ENCODE peak calls at places on chromosomes 13 and 19, in eight cellular contexts. O, B, S, V, Q, M, Z and J are unnamed samples. For H3K27me3, the result is how much of the 10 kb centered on the place peaks cover.

GRCh38 chr13:78601124-78601885 is 2.0 kb downstream of the POU4F1 start:
- DNase-seq in V (no peak), B (peak), Q (no peak), M (no peak), O (peak), S (peak), Z (no peak), J (peak)

GRCh38 chr13:49549289-49549688 is 36.1 kb downstream of the RCBTB1 start:
- DNase-seq in Q (no peak), M (no peak), O (no peak), B (no peak), V (no peak), S (peak), Z (no peak), J (no peak)

GRCh38 chr19:49409441-49410029 is 13.7 kb downstream of the PTH2 start:
- DNase-seq in S (no peak), Q (no peak), B (no peak), Z (no peak), V (no peak), M (no peak), O (no peak), J (no peak)

GRCh38 chr19:6686628-6686975 is 16.6 kb upstream of the TNFSF14 start:
- DNase-seq in Z (no peak), O (no peak), M (no peak), S (no peak), B (no peak), Q (no peak), V (no peak), J (no peak)

GRCh38 chr19:35596366-35596999 is 10.5 kb downstream of the PMIS2 start:
- DNase-seq in S (no peak), B (no peak), O (no peak), V (no peak), M (no peak), Z (no peak), Q (no peak), J (no peak)

GRCh38 chr19:55622242-55622969 is 2.0 kb downstream of the ZNF784 start:
- DNase-seq in M (peak), Q (peak), Z (no peak), O (peak), B (no peak), V (no peak), S (no peak), J (peak)

GRCh38 chr13:45051315-45051714 is 62.0 kb downstream of the GPALPP1 start:
- DNase-seq in M (no peak), S (no peak), V (no peak), B (no peak), O (no peak), Z (no peak), Q (no peak), J (no peak)

GRCh38 chr13:77416666-77417212 is 89.8 kb upstream of the MYCBP2 start:
- DNase-seq in M (no peak), O (no peak), S (no peak), B (no peak), V (no peak), Q (no peak), Z (no peak), J (no peak)

GRCh38 chr19:23991170-23991569 is 76.5 kb downstream of the ZNF726 start:
- DNase-seq in V (no peak), Q (no peak), M (no peak), B (peak), O (peak), S (no peak), Z (no peak), J (no peak)

GRCh38 chr19:55385749-55386514 is at the start of gene RPL28:
- DNase-seq in O (peak), Z (peak), Q (peak), S (peak), M (peak), V (peak), B (peak), J (peak)

GRCh38 chr19:52214241-52214640 is 24.4 kb downstream of the PPP2R1A start:
- DNase-seq in B (peak), Q (no peak), S (no peak), Z (no peak), V (no peak), M (no peak), O (no peak), J (no peak)

GRCh38 chr13:39159971-39160370 is 121.7 kb downstream of the NHLRC3 start:
- DNase-seq in B (no peak), Z (no peak), M (no peak), Q (no peak), O (no peak), V (no peak), S (no peak), J (no peak)

GRCh38 chr13:41428155-41428554 is 29.2 kb upstream of the RGCC start:
- DNase-seq in V (peak), Z (no peak), Q (no peak), S (peak), O (peak), M (no peak), B (no peak), J (no peak)

GRCh38 chr19:33558846-33559245 is 37.3 kb upstream of the PEPD start:
- DNase-seq in Z (no peak), M (no peak), V (no peak), Q (peak), B (no peak), S (peak), O (no peak), J (no peak)

GRCh38 chr19:1360818-1361461 is 22.8 kb upstream of the NDUFS7 start:
- DNase-seq in O (no peak), V (no peak), Q (peak), B (peak), S (peak), Z (peak), M (peak), J (peak)

GRCh38 chr13:37534181-37534580 is 64.4 kb downstream of the POSTN start:
- DNase-seq in O (no peak), Q (no peak), Z (no peak), M (no peak), B (peak), S (peak), V (no peak), J (no peak)

GRCh38 chr13:104750377-104750776 is 1684.2 kb upstream of the SLC10A2 start:
- DNase-seq in V (no peak), O (no peak), B (peak), Q (no peak), Z (no peak), M (no peak), S (no peak), J (no peak)

GRCh38 chr19:6216996-6217751 is 62.6 kb downstream of the MLLT1 start:
- DNase-seq in M (peak), Z (no peak), O (no peak), Q (no peak), V (peak), B (peak), S (no peak), J (peak)

GRCh38 chr13:110549795-110550160 is 11.7 kb downstream of the RAB20 start:
- DNase-seq in B (no peak), Z (no peak), M (no peak), O (no peak), S (no peak), V (no peak), Q (no peak), J (no peak)

GRCh38 chr19:34096020-34096915 is 76.0 kb upstream of the LSM14A start:
- DNase-seq in S (peak), B (peak), Z (no peak), V (no peak), Q (no peak), M (no peak), O (no peak), J (no peak)

GRCh38 chr13:40787062-40787461 is 2.3 kb upstream of the SLC25A15 start:
- DNase-seq in S (peak), B (peak), M (no peak), O (no peak), Z (no peak), V (no peak), Q (no peak), J (no peak)

GRCh38 chr19:633786-634639 is 676 bp upstream of the POLRMT start:
- DNase-seq in M (no peak), Z (no peak), V (no peak), Q (no peak), O (no peak), B (no peak), S (peak), J (no peak)

GRCh38 chr19:12314553-12314952 is 18.9 kb downstream of the ZNF563 start:
- DNase-seq in M (no peak), V (no peak), B (no peak), O (no peak), Q (no peak), S (no peak), Z (no peak), J (no peak)

GRCh38 chr13:43229506-43229905 is 206.1 kb downstream of the DNAJC15 start:
- DNase-seq in B (peak), Q (no peak), O (no peak), M (no peak), S (peak), Z (peak), V (no peak), J (peak)

GRCh38 chr19:47230122-47230920 is 678 bp downstream of the BBC3 start:
- DNase-seq in Z (no peak), Q (peak), V (peak), O (peak), S (peak), B (peak), M (peak), J (peak)

GRCh38 chr13:78700121-78700910 is 41.4 kb upstream of the OBI1 start:
- DNase-seq in S (peak), O (no peak), V (no peak), Q (no peak), B (peak), M (no peak), Z (no peak), J (no peak)

GRCh38 chr19:36113895-36114762 is 546 bp downstream of the POLR2I start:
- DNase-seq in S (peak), O (no peak), Z (no peak), V (no peak), B (peak), Q (no peak), M (no peak), J (peak)

GRCh38 chr13:63636231-63636993 is 2220.8 kb upstream of the PCDH20 start:
- DNase-seq in O (no peak), B (no peak), V (no peak), Z (no peak), S (no peak), M (no peak), Q (no peak), J (no peak)

GRCh38 chr19:48735031-48735615 is 5.3 kb downstream of the RASIP1 start:
- DNase-seq in O (no peak), V (peak), Z (no peak), S (peak), B (peak), Q (no peak), M (no peak), J (peak)

GRCh38 chr19:51094696-51095279 is 12.1 kb upstream of the KLK14 start:
- DNase-seq in Z (no peak), V (peak), B (no peak), S (peak), O (no peak), M (no peak), Q (no peak), J (no peak)

GRCh38 chr13:79987323-79987722 is 353.6 kb downstream of the SPRY2 start:
- DNase-seq in Z (no peak), V (no peak), B (no peak), M (no peak), S (peak), Q (no peak), O (no peak), J (no peak)

GRCh38 chr19:40641306-40641705 is 40.1 kb downstream of the LTBP4 start:
- DNase-seq in O (no peak), B (no peak), Z (no peak), V (no peak), M (no peak), Q (no peak), S (no peak), J (no peak)

GRCh38 chr13:113990321-113990837 is 16.5 kb upstream of the C13orf46 start:
- DNase-seq in M (peak), S (no peak), V (no peak), B (no peak), Z (no peak), Q (peak), O (peak), J (peak)

GRCh38 chr19:45402469-45403070 is 2.3 kb downstream of the PPP1R13L start:
- DNase-seq in V (peak), Q (peak), B (peak), O (no peak), M (peak), S (peak), Z (no peak), J (peak)

GRCh38 chr13:22278336-22278929 is 607.6 kb downstream of the FGF9 start:
- DNase-seq in V (no peak), Z (no peak), O (peak), Q (no peak), B (no peak), M (no peak), S (peak), J (no peak)

GRCh38 chr13:23462815-23463559 is 29.5 kb upstream of the SACS start:
- DNase-seq in M (no peak), S (no peak), V (no peak), Z (no peak), Q (no peak), B (peak), O (no peak), J (no peak)

GRCh38 chr13:40387775-40388174 is 278.7 kb downstream of the FOXO1 start:
- DNase-seq in S (no peak), B (no peak), O (no peak), V (no peak), Q (no peak), Z (no peak), M (no peak), J (no peak)

GRCh38 chr13:19586904-19587634 is 25.7 kb upstream of the TPTE2 start:
- DNase-seq in S (peak), V (peak), Z (peak), O (peak), M (peak), Q (peak), B (peak), J (peak)

GRCh38 chr13:19581675-19582074 is 20.3 kb upstream of the TPTE2 start:
- DNase-seq in S (no peak), V (no peak), Z (no peak), B (no peak), M (no peak), Q (no peak), O (no peak), J (no peak)
- H3K27me3 ChIP-seq in S (under half), V (under half), Z (under half), B (under half), M (under half), Q (under half), O (under half), J (under half)

GRCh38 chr13:112893570-112894422 is 75.2 kb upstream of the MCF2L start:
- DNase-seq in Q (no peak), B (no peak), O (peak), M (peak), Z (no peak), V (peak), S (peak), J (peak)
- H3K27me3 ChIP-seq in Q (under half), B (under half), O (under half), M (half or more), Z (under half), V (under half), S (under half), J (under half)

GRCh38 chr13:20525601-20526544 is at the start of gene CRYL1:
- DNase-seq in S (peak), Z (no peak), B (peak), M (peak), Q (peak), O (peak), V (peak), J (peak)
- H3K27me3 ChIP-seq in S (under half), Z (under half), B (under half), M (under half), Q (under half), O (under half), V (under half), J (under half)

GRCh38 chr19:18771328-18772242 is 19.5 kb downstream of the COMP start:
- DNase-seq in Z (no peak), M (no peak), B (no peak), O (no peak), Q (no peak), V (no peak), S (no peak), J (no peak)

GRCh38 chr19:18774782-18775444 is 16.2 kb downstream of the COMP start:
- DNase-seq in Q (no peak), O (no peak), B (no peak), Z (no peak), M (no peak), V (no peak), S (no peak), J (no peak)

GRCh38 chr19:18774107-18774506 is 17.0 kb downstream of the COMP start:
- DNase-seq in S (no peak), Z (no peak), Q (no peak), O (no peak), V (no peak), M (no peak), B (no peak), J (no peak)

GRCh38 chr19:18773682-18774081 is 17.4 kb downstream of the COMP start:
- DNase-seq in S (no peak), V (no peak), Z (no peak), M (no peak), O (no peak), Q (no peak), B (no peak), J (no peak)

DNA sequence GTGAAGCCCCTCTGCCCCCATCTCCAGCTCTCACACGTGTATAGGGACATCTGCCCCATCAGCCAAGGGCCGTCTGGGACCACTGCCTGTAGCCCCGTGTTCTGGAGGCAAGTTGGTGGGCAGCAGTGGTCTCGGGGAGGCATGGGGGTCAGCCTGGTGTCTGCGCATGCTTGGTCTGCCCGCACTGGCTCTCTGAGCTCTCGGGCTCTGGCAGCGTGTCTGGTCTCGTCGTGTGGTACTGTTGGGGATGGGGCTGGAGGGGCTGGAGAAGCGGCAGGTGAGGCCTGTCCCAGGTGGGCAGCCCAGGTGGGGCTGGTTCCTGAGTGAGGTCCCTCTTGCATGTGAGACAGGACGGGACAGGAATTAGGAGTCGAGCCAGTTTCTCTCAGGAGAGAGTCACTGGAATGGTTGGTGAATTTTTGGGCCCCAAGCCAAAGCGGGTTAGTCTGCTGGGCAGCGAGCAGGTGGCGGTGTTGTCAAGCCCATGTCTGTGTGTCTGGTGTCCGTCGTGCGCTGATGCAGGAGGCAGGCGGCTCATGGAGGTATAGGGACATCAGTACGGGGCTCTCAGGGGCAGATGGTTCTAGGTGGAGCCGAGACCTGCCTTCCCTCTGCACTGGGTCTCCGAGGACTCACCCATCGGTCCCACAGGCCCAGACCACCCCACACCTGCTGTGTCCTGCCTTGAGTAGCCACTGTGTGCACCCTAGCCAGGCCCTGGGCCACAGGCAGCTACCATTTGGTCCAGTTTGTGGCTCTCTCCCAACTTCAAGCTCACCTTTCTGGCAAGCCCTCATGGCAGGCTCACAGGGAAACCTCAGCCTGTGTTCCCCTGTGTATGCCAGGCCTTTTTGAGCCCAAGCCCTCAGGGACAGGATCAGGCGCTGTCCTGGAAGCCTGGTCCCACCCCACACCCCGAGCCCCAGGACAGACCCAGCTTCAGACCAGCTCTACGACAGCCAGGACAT is 18.2 kb downstream of the COMP start:
- DNase-seq in V (no peak), Q (no peak), S (no peak), B (no peak), M (peak), O (no peak), Z (no peak), J (no peak)
- H3K27me3 ChIP-seq in V (under half), Q (under half), S (under half), B (under half), M (under half), O (under half), Z (under half), J (under half)

DNA sequence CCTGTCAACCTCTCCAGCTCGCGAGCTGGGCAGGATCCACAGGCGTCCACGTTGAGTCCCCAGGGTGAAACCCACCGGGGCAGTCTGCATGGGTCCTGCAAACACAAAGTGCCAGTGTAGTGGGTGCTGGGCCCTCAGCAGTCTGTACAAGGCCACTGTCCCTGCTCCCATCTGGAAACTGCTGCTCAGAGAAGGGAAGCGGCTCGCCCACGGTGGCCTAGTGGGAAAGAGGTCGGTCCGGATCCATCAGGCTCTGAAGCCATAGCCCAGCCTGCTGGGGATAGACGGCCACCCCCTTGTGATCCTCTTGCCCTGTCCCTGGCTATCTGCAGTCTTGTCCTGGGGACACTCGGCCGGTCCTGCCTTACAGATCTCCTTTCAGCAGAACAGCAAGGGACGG is 2.6 kb upstream of the DIRAS1 start:
- DNase-seq in O (no peak), V (no peak), M (no peak), Q (no peak), B (no peak), Z (no peak), S (no peak), J (no peak)
- H3K27me3 ChIP-seq in O (under half), V (half or more), M (half or more), Q (half or more), B (under half), Z (under half), S (under half), J (half or more)